ENCODE peak calls at places on chromosomes 4 and X, in eight cellular contexts. G, W, R, S, N, F, Z and Y are unnamed samples.
A peak's percentile ranks its signal among the peaks of the same experiment; 100 is the strongest.

GRCh38 chrX:630007-630921 is at the start of gene SHOX:
- DNase-seq in F (no peak), G (peak; percentile 49), R (no peak), Z (peak; percentile 96), W (no peak), N (peak; percentile 70), S (peak; percentile 81), Y (no peak)

GRCh38 chr4:172726001-172726423 is 442.6 kb upstream of the GALNT7 start:
- DNase-seq in Z (peak; percentile 1), F (peak; percentile 23), R (no peak), S (no peak), N (no peak), G (no peak), W (no peak), Y (no peak)

GRCh38 chrX:125219852-125220251 is 99.8 kb upstream of the TEX13C start:
- DNase-seq in S (no peak), G (no peak), F (no peak), Z (no peak), R (no peak), W (no peak), N (no peak), Y (no peak)

GRCh38 chrX:143648705-143649104 is 12.8 kb upstream of the SLITRK4 start:
- DNase-seq in G (peak; percentile 30), Z (no peak), F (no peak), N (no peak), W (no peak), S (no peak), R (no peak), Y (no peak)

GRCh38 chrX:42362219-42362618 is 415.7 kb downstream of the PPP1R2C start:
- DNase-seq in F (no peak), G (no peak), R (no peak), N (no peak), Z (no peak), W (no peak), S (no peak), Y (no peak)

GRCh38 chrX:20967725-20968124 is 406.5 kb upstream of the CNKSR2 start:
- DNase-seq in S (no peak), F (no peak), Z (no peak), W (no peak), N (no peak), R (no peak), G (no peak), Y (no peak)

GRCh38 chr4:124191329-124191728 is 521.2 kb downstream of the ANKRD50 start:
- DNase-seq in R (peak; percentile 32), N (no peak), S (no peak), F (no peak), G (no peak), W (no peak), Z (no peak), Y (no peak)

GRCh38 chr4:81664079-81664478 is 192.4 kb upstream of the RASGEF1B start:
- DNase-seq in S (no peak), F (no peak), G (no peak), W (no peak), N (no peak), Z (no peak), R (no peak), Y (no peak)

GRCh38 chr4:140856692-140857091 is 100.5 kb upstream of the TBC1D9 start:
- DNase-seq in S (no peak), Z (no peak), N (no peak), G (peak; percentile 60), F (peak; percentile 67), R (peak; percentile 87), W (no peak), Y (no peak)

GRCh38 chr4:138861130-138861529 is 154.5 kb upstream of the NOCT start:
- DNase-seq in R (no peak), Z (peak; percentile 29), W (no peak), G (no peak), F (peak; percentile 73), N (no peak), S (no peak), Y (no peak)

GRCh38 chr4:48329976-48330375 is 11.4 kb upstream of the SLAIN2 start:
- DNase-seq in R (peak; percentile 83), W (no peak), N (no peak), G (no peak), Z (peak; percentile 80), F (peak; percentile 91), S (peak; percentile 76), Y (no peak)

GRCh38 chrX:140586951-140587350 is 82.1 kb upstream of the SOX3 start:
- DNase-seq in R (no peak), G (no peak), Z (no peak), N (no peak), F (no peak), S (no peak), W (no peak), Y (no peak)

GRCh38 chr4:146834263-146835034 is 111.2 kb downstream of the TTC29 start:
- DNase-seq in W (no peak), F (no peak), N (no peak), G (no peak), S (no peak), R (no peak), Z (no peak), Y (no peak)

GRCh38 chrX:38614485-38614884 is 53.1 kb downstream of the TSPAN7 start:
- DNase-seq in Z (no peak), G (no peak), N (no peak), F (no peak), W (no peak), R (no peak), S (no peak), Y (no peak)

GRCh38 chr4:7425591-7426468 is 8.9 kb downstream of the PSAPL1 start:
- DNase-seq in G (peak; percentile 24), R (no peak), S (no peak), N (peak; percentile 72), W (no peak), F (no peak), Z (no peak), Y (no peak)

GRCh38 chr4:39043058-39043696 is 11.0 kb upstream of the TMEM156 start:
- DNase-seq in F (peak; percentile 75), W (no peak), R (peak; percentile 96), Z (peak; percentile 66), N (no peak), S (peak; percentile 39), G (no peak), Y (no peak)

GRCh38 chr4:70306101-70306500 is 28.7 kb upstream of the CABS1 start:
- DNase-seq in Z (no peak), N (no peak), G (no peak), R (no peak), S (no peak), W (no peak), F (no peak), Y (no peak)

GRCh38 chr4:2886161-2886560 is 42.5 kb downstream of the ADD1 start:
- DNase-seq in Z (no peak), S (no peak), G (no peak), F (no peak), W (no peak), R (no peak), N (no peak), Y (no peak)

DNA sequence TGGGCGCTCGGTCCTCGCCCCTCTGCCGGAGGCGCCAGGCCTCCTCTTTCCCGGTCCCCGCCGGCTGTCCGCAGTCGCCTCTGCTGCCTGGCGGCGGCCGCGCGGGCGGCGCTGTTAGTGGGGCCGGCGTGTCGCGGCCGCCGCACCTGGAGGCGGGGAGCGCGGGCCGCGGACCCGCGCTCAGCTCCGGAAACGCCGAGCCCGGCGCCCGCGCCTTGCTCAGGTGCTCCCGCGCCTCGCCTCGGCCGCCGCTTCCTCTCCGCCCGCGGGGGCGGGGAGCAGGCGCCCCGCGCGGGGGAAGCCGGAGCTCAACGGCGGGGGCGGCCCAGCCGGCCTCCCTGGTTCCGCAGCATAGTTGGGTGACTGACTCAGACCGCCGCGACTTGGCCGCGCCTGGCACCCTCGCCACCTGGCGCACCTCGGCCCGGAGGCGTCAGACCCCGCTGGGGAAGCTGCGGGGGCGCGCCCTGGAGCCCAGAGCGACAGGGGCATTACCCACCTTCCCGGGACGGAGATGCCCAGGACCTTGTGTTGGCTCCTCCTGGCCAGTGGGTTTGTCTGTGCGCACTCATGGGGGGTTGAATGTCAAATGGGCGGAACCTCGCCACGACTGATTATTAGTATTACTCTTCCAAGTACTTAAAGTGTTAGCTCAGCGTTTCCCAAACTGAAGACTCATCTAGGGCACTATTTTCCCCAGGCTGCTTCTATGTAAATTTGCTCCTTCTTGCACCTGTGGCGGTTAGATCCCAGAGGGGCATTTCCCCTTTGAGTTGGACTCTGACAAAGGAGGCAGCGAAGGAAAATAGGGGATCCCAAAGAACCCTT is at the start of gene ARAP2:
- DNase-seq in S (no peak), R (peak; percentile 76), W (peak; percentile 78), F (peak; percentile 35), G (peak; percentile 51), Z (no peak), N (no peak), Y (peak; percentile 69)
- TF ChIP-seq CTCF in S (no peak), R (no peak), W (no peak), F (no peak), G (peak; percentile 21), Z (no peak), N (no peak), Y (no peak)

GRCh38 chr4:1837069-1837468 is 18.9 kb downstream of the LETM1 start:
- DNase-seq in R (no peak), G (no peak), F (no peak), S (no peak), Z (no peak), W (no peak), N (no peak), Y (no peak)
- TF ChIP-seq CTCF in R (no peak), G (no peak), F (no peak), S (no peak), Z (no peak), W (no peak), N (no peak), Y (no peak)

DNA sequence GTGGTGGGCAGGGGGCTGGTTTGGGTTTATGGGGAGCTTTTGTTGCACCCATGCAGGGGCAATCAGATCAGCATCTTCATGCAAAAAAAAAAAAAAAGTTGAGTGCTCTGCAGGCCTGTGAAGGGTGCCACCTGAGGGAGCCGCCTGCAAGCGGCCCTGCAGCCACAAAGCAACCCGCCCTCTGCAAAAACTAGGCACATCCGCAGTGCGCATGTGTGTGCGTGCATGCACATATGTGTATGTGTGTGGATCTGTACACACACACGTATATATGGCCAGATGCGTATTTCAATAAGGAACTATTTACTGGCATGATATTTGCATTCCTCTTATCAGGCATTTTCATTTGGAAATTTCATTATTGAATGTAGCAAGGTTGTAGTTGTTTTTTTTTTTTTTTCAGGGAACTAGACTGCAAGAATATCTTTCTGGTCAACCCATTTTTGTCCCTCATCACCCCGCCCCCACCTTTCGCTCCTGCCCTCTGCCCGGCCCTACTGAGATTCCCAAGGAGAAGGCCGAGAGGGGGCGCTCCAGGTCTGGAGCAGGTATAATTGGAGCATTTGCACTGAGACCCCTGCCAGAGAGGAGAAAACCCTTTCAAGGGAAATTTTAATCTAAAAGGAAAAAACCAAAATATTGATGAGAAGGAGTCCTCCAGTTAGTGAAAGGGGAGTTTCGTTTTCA is 18.1 kb downstream of the CCNQ start:
- DNase-seq in W (no peak), G (peak; percentile 61), Z (no peak), N (no peak), R (no peak), F (no peak), S (no peak), Y (no peak)
- TF ChIP-seq CTCF in W (no peak), G (peak; percentile 66), Z (peak; percentile 29), N (no peak), R (peak; percentile 40), F (peak; percentile 31), S (no peak), Y (no peak)

DNA sequence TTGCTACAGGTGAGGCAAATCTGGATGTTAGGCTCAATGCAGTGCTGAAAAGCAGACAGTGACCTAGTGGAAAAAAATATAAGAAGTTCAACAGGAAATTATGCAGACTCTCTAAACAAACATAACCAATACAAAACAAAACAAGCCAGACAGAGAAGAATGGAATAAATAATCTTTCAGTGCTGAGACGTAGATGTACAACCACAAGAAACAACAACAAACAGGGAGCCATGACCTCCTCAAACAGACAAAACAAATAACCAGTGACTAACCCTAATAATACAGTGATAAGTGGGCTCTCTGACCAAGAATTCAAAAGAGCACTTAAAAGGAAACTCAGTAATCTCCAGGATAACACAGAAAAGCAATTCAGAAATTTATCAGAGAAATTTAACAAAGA is 239.3 kb downstream of the SLC39A8 start:
- DNase-seq in R (no peak), G (no peak), W (no peak), Z (no peak), S (no peak), F (no peak), N (no peak), Y (no peak)
- TF ChIP-seq CTCF in R (no peak), G (no peak), W (no peak), Z (no peak), S (no peak), F (no peak), N (no peak), Y (no peak)